ENCODE peak calls at places on chromosome 11, in nine cellular contexts. G, T, W, H, Q, Y, J, U and B are unnamed samples.
A peak's percentile ranks its signal among the peaks of the same experiment; 100 is the strongest.

GRCh38 chr11:46120361-46120710 is 918 bp downstream of the PHF21A start:
- DNase-seq in G (no peak), T (no peak), W (no peak), H (no peak), Q (peak; percentile 14), Y (no peak), J (peak; percentile 8), U (no peak), B (no peak)

GRCh38 chr11:8699903-8700302 is 17.3 kb downstream of the RPL27A start:
- DNase-seq in G (no peak), T (no peak), W (no peak), H (no peak), Q (no peak), Y (no peak), J (no peak), U (no peak), B (no peak)

GRCh38 chr11:8719260-8720190 is 36.9 kb downstream of the RPL27A start:
- DNase-seq in G (peak; percentile 96), T (no peak), W (no peak), H (no peak), Q (no peak), Y (no peak), J (peak; percentile 80), U (peak; percentile 68), B (no peak)

GRCh38 chr11:62925308-62925707 is 4.1 kb upstream of the CHRM1 start:
- DNase-seq in G (no peak), T (no peak), W (no peak), H (no peak), Q (no peak), Y (no peak), J (no peak), U (no peak), B (no peak)

GRCh38 chr11:111990381-111990780 is 34.8 kb upstream of the DLAT start:
- DNase-seq in G (no peak), T (no peak), W (no peak), H (no peak), Q (no peak), Y (no peak), J (no peak), U (no peak), B (no peak)

GRCh38 chr11:5242933-5243844 is 6.5 kb downstream of the HBG1 start:
- DNase-seq in G (no peak), T (no peak), W (no peak), H (no peak), Q (no peak), Y (no peak), J (no peak), U (no peak), B (no peak)

GRCh38 chr11:70717961-70718595 is 319.7 kb downstream of the CTTN start:
- DNase-seq in G (no peak), T (no peak), W (no peak), H (no peak), Q (no peak), Y (no peak), J (no peak), U (no peak), B (no peak)

GRCh38 chr11:100561325-100561724 is 125.8 kb upstream of the ARHGAP42 start:
- DNase-seq in G (no peak), T (no peak), W (no peak), H (no peak), Q (no peak), Y (no peak), J (no peak), U (no peak), B (no peak)

GRCh38 chr11:80816966-80817365 is 1376.1 kb upstream of the TENM4 start:
- DNase-seq in G (no peak), T (no peak), W (no peak), H (no peak), Q (no peak), Y (no peak), J (no peak), U (no peak), B (no peak)

GRCh38 chr11:76802621-76803020 is 19.5 kb downstream of the TSKU start:
- DNase-seq in G (no peak), T (no peak), W (no peak), H (no peak), Q (no peak), Y (peak; percentile 16), J (no peak), U (peak; percentile 3), B (no peak)

GRCh38 chr11:122210378-122210995 is 94.5 kb upstream of the BLID start:
- DNase-seq in G (no peak), T (no peak), W (no peak), H (no peak), Q (no peak), Y (no peak), J (no peak), U (no peak), B (no peak)

GRCh38 chr11:67698247-67698646 is 23.8 kb upstream of the ALDH3B2 start:
- DNase-seq in G (peak; percentile 25), T (no peak), W (no peak), H (no peak), Q (no peak), Y (no peak), J (peak; percentile 34), U (no peak), B (no peak)

GRCh38 chr11:77249427-77249826 is 52.1 kb downstream of the GDPD4 start:
- DNase-seq in G (no peak), T (no peak), W (no peak), H (no peak), Q (no peak), Y (no peak), J (no peak), U (no peak), B (no peak)

GRCh38 chr11:107405260-107405659 is 52.4 kb downstream of the CWF19L2 start:
- DNase-seq in G (no peak), T (no peak), W (no peak), H (no peak), Q (no peak), Y (no peak), J (no peak), U (no peak), B (no peak)

GRCh38 chr11:107844041-107844440 is 14.5 kb downstream of the SLC35F2 start:
- DNase-seq in G (peak; percentile 43), T (no peak), W (no peak), H (no peak), Q (no peak), Y (no peak), J (no peak), U (no peak), B (no peak)

GRCh38 chr11:128482512-128483191 is 104.7 kb downstream of the ETS1 start:
- DNase-seq in G (no peak), T (peak; percentile 40), W (no peak), H (no peak), Q (no peak), Y (no peak), J (no peak), U (no peak), B (no peak)